ENCODE peak calls at places on chromosomes 11 and 22, in six cellular contexts. V is H9, K is neuronal stem cell, U is mesenchymal stem cell, T is H1, G is IMR-90. Q is an unnamed sample.

GRCh38 chr22:45448431-45448830 is 34.9 kb downstream of the RIBC2 start:
- DNase-seq in U (no peak), K (no peak), V (no peak), T (no peak), G (no peak), Q (peak)

GRCh38 chr11:95968585-95968984 is 44.7 kb upstream of the MTMR2 start:
- DNase-seq in T (no peak), K (no peak), V (no peak), U (no peak), G (peak), Q (no peak)

GRCh38 chr11:121191787-121192186 is 90.7 kb downstream of the TECTA start:
- DNase-seq in G (no peak), U (no peak), T (no peak), V (no peak), K (no peak), Q (no peak)

GRCh38 chr11:46363031-46363407 is 15.8 kb downstream of the DGKZ start:
- DNase-seq in G (peak), K (no peak), T (no peak), U (peak), V (no peak), Q (peak)

GRCh38 chr11:126150256-126150655 is 61.2 kb downstream of the RPUSD4 start:
- DNase-seq in V (no peak), U (no peak), G (no peak), T (no peak), K (no peak), Q (no peak)

GRCh38 chr11:61851900-61852295 is 23.8 kb downstream of the FADS2 start:
- DNase-seq in K (no peak), G (no peak), T (no peak), U (no peak), V (no peak), Q (no peak)

GRCh38 chr22:38148252-38148651 is 33.4 kb downstream of the PLA2G6 start:
- DNase-seq in U (peak), V (no peak), G (peak), T (no peak), K (no peak), Q (peak)

GRCh38 chr11:72975778-72976520 is 161.7 kb downstream of the ATG16L2 start:
- DNase-seq in U (peak), V (no peak), K (no peak), G (peak), T (no peak), Q (peak)

GRCh38 chr11:24833598-24833997 is 336.7 kb downstream of the LUZP2 start:
- DNase-seq in V (no peak), K (no peak), U (no peak), G (no peak), T (no peak), Q (no peak)

GRCh38 chr11:65498042-65498726 is 661 bp upstream of the MALAT1 start:
- DNase-seq in G (peak), T (peak), V (no peak), K (no peak), U (peak), Q (peak)

GRCh38 chr11:123190504-123190903 is 4.5 kb downstream of the CLMP start:
- DNase-seq in K (no peak), G (no peak), V (no peak), T (no peak), U (no peak), Q (no peak)

GRCh38 chr11:43920598-43921419 is 21.6 kb upstream of the C11orf96 start:
- DNase-seq in T (no peak), K (no peak), V (no peak), U (peak), G (peak), Q (peak)

GRCh38 chr11:124222407-124222806 is 18.5 kb upstream of the OR8G1 start:
- DNase-seq in G (no peak), V (no peak), K (no peak), T (no peak), U (no peak), Q (no peak)

GRCh38 chr22:25548866-25549464 is 15.5 kb upstream of the GRK3 start:
- DNase-seq in V (no peak), T (no peak), K (no peak), G (no peak), U (no peak), Q (peak)

GRCh38 chr11:47408598-47409439 is 429 bp downstream of the SLC39A13 start:
- DNase-seq in T (no peak), V (peak), K (no peak), G (peak), U (peak), Q (peak)

GRCh38 chr22:41799486-41800347 is 762 bp upstream of the CCDC134 start:
- DNase-seq in V (peak), T (peak), K (peak), U (no peak), G (no peak), Q (peak)

GRCh38 chr11:106137061-106137460 is 59.6 kb downstream of the AASDHPPT start:
- DNase-seq in V (no peak), K (no peak), T (no peak), U (no peak), G (no peak), Q (no peak)

GRCh38 chr22:45977003-45977395 is at the start of gene WNT7B:
- DNase-seq in V (no peak), U (no peak), K (no peak), G (no peak), T (no peak), Q (peak)

GRCh38 chr11:61917357-61918109 is at the start of gene RAB3IL1:
- DNase-seq in G (no peak), V (peak), K (peak), T (peak), U (peak), Q (peak)

GRCh38 chr11:45654741-45655283 is 10.6 kb downstream of the CHST1 start:
- DNase-seq in U (no peak), G (no peak), K (no peak), V (no peak), T (no peak), Q (no peak)

GRCh38 chr22:32572741-32573140 is 98.1 kb downstream of the FBXO7 start:
- DNase-seq in V (no peak), U (no peak), G (peak), T (no peak), K (no peak), Q (no peak)

GRCh38 chr11:122202161-122202950 is 86.3 kb upstream of the BLID start:
- DNase-seq in T (peak), G (peak), V (peak), U (peak), K (no peak), Q (no peak)

GRCh38 chr22:40498454-40499186 is 128.2 kb downstream of the SGSM3 start:
- DNase-seq in G (peak), V (no peak), T (no peak), U (peak), K (no peak), Q (peak)

GRCh38 chr11:72635931-72636330 is 38.3 kb downstream of the PDE2A start:
- DNase-seq in U (no peak), K (no peak), G (no peak), V (peak), T (no peak), Q (no peak)

GRCh38 chr11:132187814-132188213 is 817.4 kb downstream of the NTM start:
- DNase-seq in K (no peak), V (no peak), U (peak), T (no peak), G (peak), Q (no peak)

GRCh38 chr11:75820636-75821035 is 5.6 kb downstream of the UVRAG start:
- DNase-seq in G (peak), K (no peak), V (no peak), T (no peak), U (peak), Q (no peak)

GRCh38 chr11:335779-336665 is 15.4 kb upstream of the IFITM3 start:
- DNase-seq in U (peak), V (no peak), T (no peak), G (no peak), K (no peak), Q (no peak)

GRCh38 chr11:78798567-78799170 is 224.0 kb upstream of the NARS2 start:
- DNase-seq in V (peak), U (peak), K (peak), T (peak), G (peak), Q (peak)

GRCh38 chr22:18008136-18008535 is 16.2 kb downstream of the MICAL3 start:
- DNase-seq in U (no peak), K (no peak), V (no peak), T (no peak), G (no peak), Q (peak)

GRCh38 chr22:35301370-35301874 is 1.7 kb downstream of the TOM1 start:
- DNase-seq in K (no peak), U (peak), G (peak), T (no peak), V (no peak), Q (peak)

GRCh38 chr11:3946445-3947017 is 91.1 kb downstream of the STIM1 start:
- DNase-seq in V (no peak), G (no peak), T (no peak), U (no peak), K (no peak), Q (no peak)

GRCh38 chr22:44210721-44211120 is 30.0 kb downstream of the PARVG start:
- DNase-seq in U (peak), K (no peak), T (no peak), G (peak), V (no peak), Q (no peak)

GRCh38 chr11:11979487-11980117 is 28.8 kb downstream of the DKK3 start:
- DNase-seq in K (no peak), G (peak), V (no peak), U (peak), T (no peak), Q (peak)

GRCh38 chr11:133978816-133979215 is 22.0 kb upstream of the IGSF9B start:
- DNase-seq in V (no peak), U (no peak), T (no peak), G (peak), K (no peak), Q (no peak)
- H3K14ac ChIP-seq in V (no peak), U (no peak), T (no peak), G (no peak), K (no peak), Q (no peak)

GRCh38 chr22:39481054-39481453 is 21.0 kb upstream of the MIEF1 start:
- DNase-seq in G (no peak), V (no peak), T (no peak), K (no peak), U (no peak), Q (no peak)
- H3K14ac ChIP-seq in G (no peak), V (no peak), T (no peak), K (no peak), U (no peak), Q (no peak)

DNA sequence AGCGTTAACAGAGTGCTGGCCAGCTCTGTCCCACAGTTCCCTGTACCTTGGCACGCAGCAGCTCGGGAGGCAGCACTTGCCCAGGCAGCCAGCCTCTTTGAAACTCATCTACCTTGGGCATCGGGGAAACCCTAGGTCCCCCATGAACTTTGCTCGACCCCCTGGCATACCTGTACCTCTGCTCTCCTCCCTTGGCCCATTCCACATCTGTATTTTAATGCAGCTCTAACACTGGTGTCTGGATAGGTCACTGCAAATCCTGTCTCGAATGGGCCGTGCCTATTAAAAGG is 304.1 kb downstream of the TBC1D22A start:
- DNase-seq in T (no peak), V (peak), K (no peak), G (no peak), U (no peak), Q (no peak)
- H3K14ac ChIP-seq in T (no peak), V (no peak), K (no peak), G (no peak), U (no peak), Q (no peak)

DNA sequence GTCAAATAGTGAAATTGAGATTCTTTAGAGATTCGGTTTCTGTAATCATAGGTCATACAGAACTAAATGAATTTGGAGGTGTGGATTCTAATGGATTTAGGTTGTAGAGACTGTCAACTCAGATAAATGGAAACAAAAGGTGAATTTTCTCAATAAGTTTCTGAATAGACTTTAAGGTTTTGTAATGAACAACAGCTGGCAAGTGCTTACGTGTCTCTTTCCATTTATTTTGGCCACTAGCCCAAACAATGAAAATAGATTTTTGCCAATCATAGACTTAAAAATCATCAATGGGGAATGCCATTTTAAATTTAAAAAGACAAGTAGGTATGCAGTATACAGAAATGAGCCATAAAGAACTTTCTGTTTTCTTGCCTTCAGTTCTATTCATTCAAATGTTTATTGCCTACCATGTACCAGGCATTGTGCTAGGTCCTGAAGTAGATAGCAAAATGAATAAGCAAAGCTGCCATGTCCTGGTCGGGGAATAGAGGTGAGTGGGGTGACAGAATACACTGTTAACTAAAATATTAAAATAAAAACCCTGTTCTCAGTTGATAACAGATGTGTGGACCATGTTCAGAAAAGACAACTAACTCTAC is 16.9 kb upstream of the TMEM135 start:
- DNase-seq in U (no peak), K (no peak), T (no peak), V (no peak), G (peak), Q (no peak)
- H3K14ac ChIP-seq in U (no peak), K (no peak), T (no peak), V (no peak), G (no peak), Q (no peak)

DNA sequence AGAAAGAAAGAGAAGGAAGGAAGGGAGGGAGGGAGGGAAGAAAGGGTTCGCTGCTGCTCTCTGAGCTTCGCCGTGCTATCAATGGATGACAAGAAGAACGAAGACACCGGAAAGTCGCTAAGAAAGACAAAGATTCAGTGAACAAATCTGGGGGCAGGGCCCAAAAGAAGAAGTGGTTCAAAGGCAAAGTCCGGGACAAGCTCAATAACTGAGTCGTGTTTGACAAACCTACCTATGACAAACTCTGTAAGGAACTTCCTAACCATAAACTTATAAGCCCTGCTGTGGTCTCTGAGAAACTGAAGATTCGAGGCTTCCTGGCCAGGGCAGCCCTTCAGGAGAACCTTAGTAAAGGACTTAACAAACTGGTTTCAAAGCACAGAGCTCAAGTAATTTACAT is 2.9 kb upstream of the TTLL1 start:
- DNase-seq in K (no peak), U (no peak), T (no peak), V (no peak), G (peak), Q (no peak)
- H3K14ac ChIP-seq in K (no peak), U (no peak), T (no peak), V (no peak), G (no peak), Q (no peak)

GRCh38 chr11:23542171-23542570 is 681.9 kb upstream of the CCDC179 start:
- DNase-seq in T (no peak), K (no peak), V (no peak), U (no peak), G (no peak), Q (no peak)

GRCh38 chr11:23542816-23543215 is 682.5 kb upstream of the CCDC179 start:
- DNase-seq in V (no peak), G (no peak), T (no peak), K (no peak), U (no peak), Q (no peak)

GRCh38 chr11:23540101-23540561 is 679.9 kb upstream of the CCDC179 start:
- DNase-seq in T (peak), K (peak), U (peak), G (peak), V (peak), Q (no peak)

GRCh38 chr11:23536907-23537306 is 676.6 kb upstream of the CCDC179 start:
- DNase-seq in G (no peak), V (no peak), T (no peak), U (no peak), K (no peak), Q (no peak)

DNA sequence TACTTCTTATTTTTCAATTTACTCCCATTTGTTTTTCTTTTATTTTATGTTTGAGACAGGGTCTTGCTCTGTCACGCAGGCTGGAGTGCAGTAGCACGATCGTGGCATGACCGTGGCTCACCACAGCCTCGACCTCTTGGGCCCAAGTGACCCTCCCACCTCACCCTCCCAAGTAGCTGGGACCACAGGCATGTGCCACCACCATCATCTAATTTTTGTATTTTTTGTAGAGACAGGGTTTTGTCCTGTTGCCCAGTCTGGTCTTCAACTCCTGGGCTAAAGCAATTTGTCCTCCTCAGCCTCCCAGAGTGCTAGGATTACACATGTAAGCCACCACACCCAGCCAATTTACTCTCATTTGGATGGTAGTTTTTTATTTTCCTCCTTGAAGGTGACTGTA is 679.3 kb upstream of the CCDC179 start:
- DNase-seq in T (no peak), U (no peak), V (no peak), G (no peak), K (no peak), Q (no peak)
- H3K14ac ChIP-seq in T (no peak), U (no peak), V (no peak), G (peak), K (no peak), Q (no peak)

GRCh38 chr11:32138902-32139301 is 48.0 kb downstream of the RCN1 start:
- DNase-seq in V (no peak), K (no peak), G (no peak), T (no peak), U (no peak), Q (no peak)

GRCh38 chr11:32145282-32145681 is 54.4 kb downstream of the RCN1 start:
- DNase-seq in G (no peak), K (no peak), U (no peak), T (no peak), V (no peak), Q (no peak)

GRCh38 chr11:32140121-32140520 is 49.2 kb downstream of the RCN1 start:
- DNase-seq in U (no peak), K (no peak), V (no peak), G (no peak), T (no peak), Q (no peak)

GRCh38 chr11:32141886-32142546 is 51.1 kb downstream of the RCN1 start:
- DNase-seq in G (no peak), K (no peak), V (no peak), T (no peak), U (no peak), Q (no peak)

DNA sequence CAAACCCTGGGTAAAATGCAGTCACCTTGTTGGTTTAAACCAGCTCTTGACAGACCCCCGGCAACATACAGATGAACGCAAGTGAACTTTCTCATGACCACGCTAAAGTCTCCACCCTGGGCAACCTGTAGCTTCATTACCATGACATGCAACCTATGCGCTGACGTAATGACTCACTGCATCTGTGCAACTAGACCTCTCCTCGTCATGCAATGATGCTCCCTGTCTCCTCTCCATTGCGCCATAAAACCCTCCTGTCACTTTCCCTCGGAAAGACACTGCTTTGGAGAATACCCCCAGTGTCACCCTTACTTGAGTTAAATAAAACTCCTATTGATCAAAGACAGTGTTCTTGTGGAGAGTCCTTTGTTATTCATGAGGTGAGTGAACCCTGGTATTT is 52.5 kb downstream of the RCN1 start:
- DNase-seq in V (no peak), T (no peak), G (no peak), K (no peak), U (no peak), Q (peak)
- H3K14ac ChIP-seq in V (no peak), T (no peak), G (no peak), K (no peak), U (no peak), Q (no peak)

Q was measured in trophoblast cell.